ENCODE peak calls at places on chromosomes 2 and 18, in seven cellular contexts. M is K562; F is CD8-positive, alpha-beta T cell; X is upper lobe of right lung; R is heart right ventricle; W is left ventricle myocardium inferior; B is uterus. O is an unnamed sample. For H3K27me3, the result is how much of the 10 kb centered on the place peaks cover.

GRCh38 chr2:43192039-43192438 is 34.4 kb downstream of the ZFP36L2 start:
- DNase-seq in M (no peak), F (no peak), X (no peak), R (no peak), W (no peak), B (no peak), O (no peak)

GRCh38 chr18:67132919-67133318 is 383.6 kb downstream of the DSEL start:
- DNase-seq in M (no peak), F (no peak), X (no peak), R (no peak), W (no peak), B (no peak), O (no peak)

GRCh38 chr18:24491882-24492281 is 31.4 kb downstream of the HRH4 start:
- DNase-seq in M (no peak), F (no peak), X (no peak), R (no peak), W (no peak), B (no peak), O (no peak)

GRCh38 chr2:920573-920972 is 30.1 kb upstream of the SNTG2 start:
- DNase-seq in M (no peak), F (no peak), X (peak), R (no peak), W (no peak), B (no peak), O (no peak)

GRCh38 chr2:232632229-232632903 is 1.0 kb upstream of the EFHD1 start:
- DNase-seq in M (peak), F (no peak), X (no peak), R (peak), W (peak), B (no peak), O (no peak)

GRCh38 chr18:5744659-5745058 is 150.7 kb downstream of the TMEM200C start:
- DNase-seq in M (no peak), F (no peak), X (no peak), R (no peak), W (no peak), B (no peak), O (no peak)

GRCh38 chr2:65530547-65531320 is 98.3 kb upstream of the SPRED2 start:
- DNase-seq in M (no peak), F (no peak), X (no peak), R (no peak), W (no peak), B (no peak), O (no peak)

GRCh38 chr2:85430780-85431601 is 12.5 kb downstream of the SH2D6 start:
- DNase-seq in M (no peak), F (no peak), X (no peak), R (no peak), W (no peak), B (no peak), O (peak)

GRCh38 chr2:218271865-218272530 is 1.7 kb downstream of the PNKD start:
- DNase-seq in M (no peak), F (no peak), X (no peak), R (no peak), W (no peak), B (no peak), O (no peak)

GRCh38 chr2:68769586-68770270 is 35.1 kb downstream of the ARHGAP25 start:
- DNase-seq in M (no peak), F (peak), X (no peak), R (no peak), W (no peak), B (no peak), O (no peak)

GRCh38 chr2:37085731-37086147 is 1.4 kb downstream of the GPATCH11 start:
- DNase-seq in M (peak), F (no peak), X (no peak), R (no peak), W (no peak), B (no peak), O (no peak)

GRCh38 chr2:202361133-202361532 is 15.0 kb upstream of the BMPR2 start:
- DNase-seq in M (no peak), F (no peak), X (no peak), R (no peak), W (no peak), B (no peak), O (no peak)

GRCh38 chr2:75539955-75540716 is 20.6 kb downstream of the EVA1A start:
- DNase-seq in M (no peak), F (no peak), X (no peak), R (peak), W (no peak), B (no peak), O (no peak)
- TF ChIP-seq CTCF in M (no peak), F (no peak), X (no peak), R (no peak), W (no peak), B (no peak), O (no peak)

GRCh38 chr2:237869357-237870102 is 10.1 kb downstream of the RAMP1 start:
- DNase-seq in M (no peak), F (no peak), X (peak), R (no peak), W (no peak), B (no peak), O (peak)
- H3K4me3 ChIP-seq in M (no peak), F (no peak), X (no peak), R (no peak), W (no peak), B (no peak), O (no peak)

DNA sequence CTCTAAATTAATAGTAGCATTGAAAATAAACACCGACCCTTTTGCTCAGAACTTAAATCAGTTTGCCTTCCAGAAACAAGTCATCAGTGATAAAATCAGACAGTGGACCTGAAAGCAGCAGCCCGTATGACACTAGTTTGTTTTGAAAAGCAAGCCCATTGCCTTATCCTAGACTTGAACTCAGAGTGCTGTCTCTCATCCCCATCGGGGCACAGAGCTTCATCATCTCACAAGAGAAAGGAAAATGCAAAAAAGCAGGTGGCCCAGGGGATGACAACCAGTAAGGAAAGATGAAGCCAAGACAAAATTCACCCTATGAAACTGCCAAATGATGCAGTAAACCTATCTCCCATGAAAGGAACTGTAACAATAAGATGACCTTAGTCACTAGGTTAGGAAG is 71.2 kb downstream of the CERKL start:
- DNase-seq in M (no peak), F (no peak), X (no peak), R (no peak), W (no peak), B (no peak), O (no peak)
- H3K27me3 ChIP-seq in M (under half), F (under half), X (under half), R (under half), W (half or more), B (under half), O (under half)

GRCh38 chr2:55420244-55420713 is 623 bp upstream of the CCDC88A start:
- DNase-seq in M (no peak), F (no peak), X (no peak), R (no peak), W (no peak), B (no peak), O (no peak)

GRCh38 chr2:55419236-55419513 is 481 bp downstream of the CCDC88A start:
- DNase-seq in M (peak), F (no peak), X (no peak), R (no peak), W (no peak), B (no peak), O (no peak)

GRCh38 chr2:55420901-55421300 is 1.2 kb upstream of the CCDC88A start:
- DNase-seq in M (no peak), F (no peak), X (no peak), R (no peak), W (no peak), B (no peak), O (no peak)

GRCh38 chr2:55418512-55419235 is 982 bp downstream of the CCDC88A start:
- DNase-seq in M (peak), F (no peak), X (no peak), R (no peak), W (no peak), B (no peak), O (no peak)

DNA sequence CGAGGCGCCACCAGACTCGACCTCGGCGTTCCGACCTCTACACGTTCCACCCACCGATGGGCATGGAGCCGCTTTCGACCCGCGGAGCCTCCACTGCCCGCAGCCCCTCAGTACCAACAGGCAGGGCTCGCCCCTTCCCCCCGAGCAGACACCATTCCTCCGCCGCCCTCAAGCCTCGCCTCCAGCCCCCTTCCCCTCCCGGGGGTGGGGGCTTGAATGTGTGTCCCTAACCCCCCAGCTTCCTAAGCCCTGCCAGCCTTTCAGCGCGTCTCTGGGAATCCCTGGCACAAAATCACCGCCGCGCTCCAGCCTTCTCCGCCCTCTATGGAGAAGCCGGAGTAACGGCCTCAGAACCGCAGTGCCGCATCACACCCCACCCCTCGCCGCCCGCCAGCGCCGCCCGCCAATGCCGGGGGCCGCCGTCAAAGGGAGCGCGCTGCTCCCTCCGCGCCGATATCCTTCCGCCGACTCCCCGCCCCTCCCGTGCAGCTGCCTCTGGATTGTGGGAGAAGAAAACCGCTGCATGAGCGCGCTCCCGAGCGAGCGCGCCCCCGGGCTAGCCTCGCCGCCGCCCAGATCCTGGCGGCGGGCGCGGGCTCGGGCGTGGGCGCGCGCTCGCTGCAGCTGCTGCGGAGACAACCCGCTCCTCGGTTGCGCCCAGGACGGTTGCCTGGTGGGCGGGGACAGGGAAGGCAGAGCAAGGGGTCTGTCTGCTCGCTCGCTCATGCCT is at the start of gene CCDC88A:
- DNase-seq in M (peak), F (peak), X (peak), R (peak), W (peak), B (peak), O (peak)
- TF ChIP-seq CTCF in M (peak), F (no peak), X (peak), R (peak), W (peak), B (peak), O (peak)

GRCh38 chr2:25295654-25296053 is 46.1 kb downstream of the DNMT3A start:
- DNase-seq in M (no peak), F (no peak), X (no peak), R (no peak), W (no peak), B (no peak), O (no peak)
- H3K4me3 ChIP-seq in M (no peak), F (peak), X (no peak), R (peak), W (peak), B (no peak), O (no peak)

DNA sequence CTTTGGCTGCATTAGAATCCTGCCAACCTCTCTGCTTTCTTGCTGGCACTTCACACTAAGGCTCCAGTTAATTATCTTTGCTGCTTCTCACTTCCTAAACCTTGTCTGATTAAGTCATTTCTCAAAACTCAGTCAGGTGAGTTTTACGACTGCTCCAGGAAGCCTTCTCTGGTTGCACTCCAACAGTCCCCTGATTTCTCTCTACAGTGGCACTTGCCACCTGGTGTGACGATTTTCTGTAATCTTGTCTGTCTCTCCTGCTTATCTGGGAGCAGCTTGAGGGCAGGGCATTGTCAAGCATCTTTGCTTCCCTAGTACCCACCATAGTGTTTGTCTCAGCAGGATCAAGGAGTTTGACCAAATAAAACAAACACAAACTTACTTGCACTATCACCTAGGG is 10.4 kb upstream of the GATA6 start:
- DNase-seq in M (no peak), F (no peak), X (no peak), R (no peak), W (no peak), B (no peak), O (no peak)
- H3K27me3 ChIP-seq in M (under half), F (under half), X (under half), R (under half), W (under half), B (under half), O (half or more)

GRCh38 chr2:41414486-41415230 is 633.2 kb upstream of the PKDCC start:
- DNase-seq in M (peak), F (no peak), X (no peak), R (no peak), W (no peak), B (no peak), O (no peak)

GRCh38 chr2:41409328-41409727 is 638.5 kb upstream of the PKDCC start:
- DNase-seq in M (no peak), F (no peak), X (no peak), R (no peak), W (no peak), B (no peak), O (no peak)

GRCh38 chr2:41405429-41405828 is 642.4 kb upstream of the PKDCC start:
- DNase-seq in M (no peak), F (no peak), X (no peak), R (no peak), W (no peak), B (no peak), O (no peak)

GRCh38 chr2:41413813-41414485 is 633.9 kb upstream of the PKDCC start:
- DNase-seq in M (no peak), F (no peak), X (no peak), R (no peak), W (no peak), B (no peak), O (no peak)

DNA sequence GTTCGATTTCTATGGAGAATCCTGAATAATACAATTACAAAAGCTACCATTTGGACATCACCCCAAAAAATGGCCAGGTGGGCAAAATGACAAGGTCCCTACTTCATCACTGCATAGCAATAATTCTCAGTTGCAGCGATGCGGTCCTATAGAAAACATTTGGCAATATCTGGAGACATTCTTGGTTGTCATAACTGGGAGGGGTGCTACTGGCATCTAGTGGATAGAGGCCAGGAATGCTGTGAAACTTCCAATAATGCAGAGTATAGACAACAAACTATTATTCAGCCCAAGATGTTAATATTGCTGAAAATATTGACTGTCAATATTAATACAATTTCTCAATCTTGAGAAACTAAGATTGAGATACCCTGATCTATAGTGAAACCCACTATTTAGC is 637.8 kb upstream of the PKDCC start:
- DNase-seq in M (no peak), F (no peak), X (no peak), R (no peak), W (no peak), B (no peak), O (no peak)
- TF ChIP-seq CTCF in M (no peak), F (no peak), X (no peak), R (no peak), W (no peak), B (no peak), O (no peak)

O was measured in dorsolateral prefrontal cortex.